ENCODE peak calls at places on chromosomes 12 and 14, in eight cellular contexts. R is upper lobe of left lung, E is body of pancreas, Q is heart left ventricle, A is suprapubic skin, G is right lobe of liver, V is uterus, P is stomach. X is an unnamed sample.

GRCh38 chr12:126747530-126748149 is 1519.3 kb upstream of the TMEM132C start:
- DNase-seq in E (peak; percentile 49), G (peak; percentile 51), A (no peak), R (peak; percentile 42), V (no peak), P (peak; percentile 47), Q (peak; percentile 34), X (no peak)

GRCh38 chr12:123237646-123238329 is 4.6 kb downstream of the MTRFR start:
- DNase-seq in V (peak; percentile 60), G (peak; percentile 63), Q (peak; percentile 63), P (peak; percentile 69), A (peak; percentile 80), R (no peak), E (peak; percentile 68), X (peak; percentile 65)

GRCh38 chr12:12349711-12350665 is at the start of gene MANSC1:
- DNase-seq in G (peak; percentile 83), V (peak; percentile 64), P (peak; percentile 78), A (peak; percentile 79), E (peak; percentile 79), R (peak; percentile 91), Q (peak; percentile 78), X (peak; percentile 67)

GRCh38 chr14:69475194-69475818 is 9.2 kb upstream of the PLEKHD1 start:
- DNase-seq in A (no peak), R (no peak), G (no peak), V (no peak), E (no peak), P (no peak), Q (no peak), X (no peak)

GRCh38 chr12:47534695-47535094 is 171.1 kb downstream of the RPAP3 start:
- DNase-seq in R (no peak), A (no peak), P (no peak), V (no peak), Q (no peak), E (no peak), G (no peak), X (no peak)

GRCh38 chr14:75675265-75675960 is 14.4 kb downstream of the TTLL5 start:
- DNase-seq in G (no peak), P (no peak), Q (no peak), A (no peak), E (no peak), V (no peak), R (no peak), X (no peak)

GRCh38 chr14:36973806-36974442 is 198.5 kb downstream of the SLC25A21 start:
- DNase-seq in Q (no peak), P (no peak), G (no peak), V (no peak), E (no peak), A (no peak), R (no peak), X (no peak)

GRCh38 chr12:43979450-43979849 is 143.6 kb downstream of the TMEM117 start:
- DNase-seq in R (no peak), P (no peak), A (no peak), E (no peak), V (no peak), G (no peak), Q (no peak), X (no peak)

GRCh38 chr14:89276424-89276975 is 140.5 kb downstream of the FOXN3 start:
- DNase-seq in A (peak; percentile 49), V (no peak), G (no peak), P (no peak), Q (no peak), E (no peak), R (no peak), X (no peak)

GRCh38 chr14:68842298-68842697 is 49.4 kb upstream of the ZFP36L1 start:
- DNase-seq in E (no peak), A (no peak), R (no peak), Q (no peak), G (no peak), P (no peak), V (peak; percentile 61), X (no peak)

GRCh38 chr12:2783936-2784600 is 10.7 kb upstream of the FKBP4 start:
- DNase-seq in Q (peak; percentile 78), V (peak; percentile 67), A (peak; percentile 25), R (peak; percentile 73), E (peak; percentile 63), G (peak; percentile 68), P (peak; percentile 70), X (peak; percentile 62)

GRCh38 chr14:31420319-31421081 is at the start of gene HEATR5A:
- DNase-seq in P (peak; percentile 96), A (peak; percentile 95), Q (peak; percentile 97), V (peak; percentile 96), E (peak; percentile 95), G (peak; percentile 97), R (peak; percentile 100), X (peak; percentile 95)
- TF ChIP-seq POLR2A in P (no peak), A (peak; percentile 93), Q (peak; percentile 96), V (peak; percentile 91), E (peak; percentile 98), G (peak; percentile 99), R (no peak), X (peak; percentile 82)

DNA sequence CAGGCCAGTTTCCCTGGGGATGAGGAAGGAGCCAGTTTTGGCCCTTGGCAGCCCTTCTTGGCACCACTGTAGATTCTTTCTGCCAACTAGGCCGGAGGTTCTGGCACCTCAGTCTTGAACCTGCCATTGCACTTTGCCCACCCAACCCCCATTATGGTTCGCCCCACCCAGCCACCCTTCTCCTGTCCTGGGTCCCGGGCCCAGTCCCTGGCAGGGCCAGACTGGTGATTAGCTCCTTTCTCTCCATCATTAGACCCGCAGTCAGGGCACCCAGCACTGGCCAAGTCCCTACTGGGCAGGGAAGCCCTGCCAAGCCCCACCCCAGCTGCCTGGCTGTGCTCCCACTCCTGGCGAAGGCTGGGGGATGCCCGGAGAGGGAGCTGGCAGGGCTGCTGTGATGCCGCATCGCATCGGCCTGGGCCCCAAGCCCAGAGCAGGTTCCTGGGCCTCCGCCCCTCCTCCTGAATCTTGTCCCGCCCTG is 9.7 kb downstream of the FAM222A start:
- DNase-seq in P (peak; percentile 82), E (peak; percentile 78), V (peak; percentile 32), R (peak; percentile 79), G (peak; percentile 90), A (no peak), Q (peak; percentile 82), X (peak; percentile 67)
- H3K4me1 ChIP-seq in P (peaks cover 26% of the 10 kb centered on the region), E (peaks cover 86% of the 10 kb centered on the region), V (no peaks in the 10 kb centered on the region), R (peaks cover 13% of the 10 kb centered on the region), G (no peaks in the 10 kb centered on the region), A (peaks cover 34% of the 10 kb centered on the region), Q (peaks cover 31% of the 10 kb centered on the region), X (peaks cover 6% of the 10 kb centered on the region)

GRCh38 chr12:53048033-53048779 is 1.7 kb upstream of the TNS2 start:
- DNase-seq in A (no peak), R (peak; percentile 88), E (peak; percentile 87), Q (peak; percentile 82), P (peak; percentile 76), V (peak; percentile 71), G (peak; percentile 92), X (peak; percentile 82)
- H3K4me3 ChIP-seq in A (peak overlapping the region; percentile 74), R (peak overlapping the region; percentile 68), E (no peak overlapping the region), Q (peak overlapping the region; percentile 77), P (peak overlapping the region; percentile 57), V (peak overlapping the region; percentile 76), G (peak overlapping the region; percentile 74), X (peak overlapping the region; percentile 80)

DNA sequence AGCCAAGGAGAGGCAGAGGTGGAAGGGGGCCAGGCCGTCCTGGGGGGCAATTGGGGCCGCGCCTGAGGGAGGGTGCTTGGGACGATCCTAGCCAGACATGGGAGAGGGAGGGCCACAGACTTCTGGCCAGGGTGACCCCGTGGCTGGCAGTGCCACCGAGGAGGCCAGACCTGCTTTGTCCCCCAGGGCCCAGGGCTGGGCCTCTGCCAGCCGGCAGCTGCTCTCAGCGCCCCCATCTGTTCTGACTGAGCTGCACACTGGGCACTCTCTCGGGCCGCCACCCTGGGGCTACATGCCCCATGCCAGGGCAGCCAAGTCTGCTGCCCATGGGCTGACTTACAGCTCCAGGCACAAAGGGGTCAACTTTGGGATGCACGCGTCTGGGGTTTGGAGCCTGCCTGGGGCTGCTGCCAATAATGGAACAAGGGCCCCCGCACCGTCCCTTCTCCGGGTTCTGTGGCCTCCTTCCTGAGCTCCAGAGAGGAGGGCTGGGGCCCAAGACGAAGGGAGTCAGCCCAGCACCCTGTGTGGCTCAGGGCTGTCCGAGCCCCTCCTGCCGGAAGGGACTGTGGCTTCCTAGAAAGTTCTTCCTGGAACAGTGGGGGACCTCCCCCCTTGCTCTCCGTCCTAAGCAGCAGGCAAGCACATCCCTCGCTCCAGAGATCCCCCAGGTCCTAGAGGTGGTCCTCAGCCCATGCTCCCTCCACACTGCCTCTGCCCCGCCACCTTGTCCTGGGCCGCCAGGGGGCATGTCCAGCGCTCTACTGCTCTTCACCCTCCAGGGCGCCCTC is 1.1 kb downstream of the ADSS1 start:
- DNase-seq in E (peak; percentile 22), P (peak; percentile 45), V (peak; percentile 44), G (peak; percentile 86), Q (peak; percentile 75), A (no peak), R (peak; percentile 83), X (no peak)
- TF ChIP-seq POLR2A in E (no peak), P (no peak), V (no peak), G (peak; percentile 50), Q (no peak), A (no peak), R (no peak), X (no peak)

GRCh38 chr12:108610856-108611605 is 13.1 kb upstream of the TMEM119 start:
- DNase-seq in G (no peak), V (no peak), R (no peak), E (no peak), P (no peak), Q (no peak), A (no peak), X (no peak)

GRCh38 chr12:108608616-108609015 is 10.7 kb upstream of the TMEM119 start:
- DNase-seq in P (no peak), Q (no peak), R (no peak), V (no peak), E (no peak), G (no peak), A (no peak), X (no peak)

GRCh38 chr12:108611884-108612415 is 14.1 kb upstream of the TMEM119 start:
- DNase-seq in G (no peak), P (no peak), A (no peak), Q (no peak), E (no peak), R (no peak), V (no peak), X (no peak)

GRCh38 chr12:108609535-108610335 is 11.9 kb upstream of the TMEM119 start:
- DNase-seq in V (peak; percentile 88), G (no peak), R (no peak), E (peak; percentile 52), Q (peak; percentile 86), P (peak; percentile 50), A (peak; percentile 88), X (peak; percentile 43)

GRCh38 chr12:108610336-108610815 is 12.5 kb upstream of the TMEM119 start:
- DNase-seq in V (no peak), A (no peak), P (no peak), G (no peak), R (no peak), E (no peak), Q (no peak), X (no peak)
- H3K4me1 ChIP-seq in V (no peaks in the 10 kb centered on the region), A (peaks cover 7% of the 10 kb centered on the region), P (peaks cover 4% of the 10 kb centered on the region), G (no peaks in the 10 kb centered on the region), R (peaks cover 15% of the 10 kb centered on the region), E (no peaks in the 10 kb centered on the region), Q (no peaks in the 10 kb centered on the region), X (no peaks in the 10 kb centered on the region)